ENCODE peak calls at places on chromosome X, in nine cellular contexts. One of them, this sample, is unnamed.
A peak's percentile ranks its signal among the peaks of the same experiment; 100 is the strongest.

GRCh38 chrX:154735695-154736393 is 15.0 kb downstream of the GAB3 start:
- DNase-seq in left lung: no peak
- DNase-seq in H1: no peak
- DNase-seq in H9: no peak
- DNase-seq in stomach: no peak
- DNase-seq in HCT116: no peak
- DNase-seq in small intestine: no peak
- DNase-seq in psoas muscle: peak; percentile 75
- DNase-seq in esophagus squamous epithelium: no peak
- DNase-seq in this sample: peak; percentile 73

GRCh38 chrX:40866878-40867277 is 131.5 kb upstream of the MED14 start:
- DNase-seq in left lung: no peak
- DNase-seq in H1: no peak
- DNase-seq in H9: no peak
- DNase-seq in stomach: no peak
- DNase-seq in HCT116: no peak
- DNase-seq in small intestine: no peak
- DNase-seq in psoas muscle: no peak
- DNase-seq in esophagus squamous epithelium: no peak
- DNase-seq in this sample: no peak

GRCh38 chrX:10979956-10980355 is 131.2 kb upstream of the HCCS start:
- DNase-seq in left lung: no peak
- DNase-seq in H1: no peak
- DNase-seq in H9: no peak
- DNase-seq in stomach: no peak
- DNase-seq in HCT116: no peak
- DNase-seq in small intestine: no peak
- DNase-seq in psoas muscle: no peak
- DNase-seq in esophagus squamous epithelium: no peak
- DNase-seq in this sample: peak; percentile 42

GRCh38 chrX:104195489-104196084 is 29.3 kb downstream of the FAM199X start:
- DNase-seq in left lung: no peak
- DNase-seq in H1: no peak
- DNase-seq in H9: no peak
- DNase-seq in stomach: no peak
- DNase-seq in HCT116: peak; percentile 1
- DNase-seq in small intestine: peak; percentile 39
- DNase-seq in psoas muscle: no peak
- DNase-seq in esophagus squamous epithelium: no peak
- DNase-seq in this sample: no peak

GRCh38 chrX:56751071-56751470 is 22.0 kb downstream of the NBDY start:
- DNase-seq in left lung: no peak
- DNase-seq in H1: no peak
- DNase-seq in H9: no peak
- DNase-seq in stomach: no peak
- DNase-seq in HCT116: no peak
- DNase-seq in small intestine: no peak
- DNase-seq in psoas muscle: no peak
- DNase-seq in esophagus squamous epithelium: no peak
- DNase-seq in this sample: no peak

GRCh38 chrX:73262991-73263390 is 48.3 kb upstream of the NAP1L2 start:
- DNase-seq in left lung: no peak
- DNase-seq in H1: no peak
- DNase-seq in H9: no peak
- DNase-seq in stomach: no peak
- DNase-seq in HCT116: peak; percentile 0
- DNase-seq in small intestine: no peak
- DNase-seq in psoas muscle: no peak
- DNase-seq in esophagus squamous epithelium: no peak
- DNase-seq in this sample: peak; percentile 0

GRCh38 chrX:41332408-41332987 is 1.5 kb upstream of the DDX3X start:
- DNase-seq in left lung: no peak
- DNase-seq in H1: no peak
- DNase-seq in H9: no peak
- DNase-seq in stomach: peak; percentile 53
- DNase-seq in HCT116: no peak
- DNase-seq in small intestine: no peak
- DNase-seq in psoas muscle: no peak
- DNase-seq in esophagus squamous epithelium: peak; percentile 13
- DNase-seq in this sample: peak; percentile 38

GRCh38 chrX:41334866-41335589 is 1.1 kb downstream of the DDX3X start:
- DNase-seq in left lung: peak; percentile 80
- DNase-seq in H1: no peak
- DNase-seq in H9: peak; percentile 56
- DNase-seq in stomach: peak; percentile 69
- DNase-seq in HCT116: no peak
- DNase-seq in small intestine: peak; percentile 41
- DNase-seq in psoas muscle: peak; percentile 85
- DNase-seq in esophagus squamous epithelium: no peak
- DNase-seq in this sample: no peak

GRCh38 chrX:71454222-71454621 is 78.7 kb upstream of the OGT start:
- DNase-seq in left lung: no peak
- DNase-seq in H1: no peak
- DNase-seq in H9: no peak
- DNase-seq in stomach: no peak
- DNase-seq in HCT116: no peak
- DNase-seq in small intestine: no peak
- DNase-seq in psoas muscle: no peak
- DNase-seq in esophagus squamous epithelium: no peak
- DNase-seq in this sample: no peak

GRCh38 chrX:115393271-115393670 is 103.8 kb downstream of the LUZP4 start:
- DNase-seq in left lung: no peak
- DNase-seq in H1: no peak
- DNase-seq in H9: no peak
- DNase-seq in stomach: no peak
- DNase-seq in HCT116: no peak
- DNase-seq in small intestine: no peak
- DNase-seq in psoas muscle: no peak
- DNase-seq in esophagus squamous epithelium: no peak
- DNase-seq in this sample: peak; percentile 74

GRCh38 chrX:88136328-88136727 is 610.7 kb upstream of the CPXCR1 start:
- DNase-seq in left lung: no peak
- DNase-seq in H1: no peak
- DNase-seq in H9: no peak
- DNase-seq in stomach: no peak
- DNase-seq in HCT116: no peak
- DNase-seq in small intestine: no peak
- DNase-seq in psoas muscle: no peak
- DNase-seq in esophagus squamous epithelium: no peak
- DNase-seq in this sample: no peak

GRCh38 chrX:40773809-40774208 is 38.5 kb upstream of the MED14 start:
- DNase-seq in left lung: no peak
- DNase-seq in H1: no peak
- DNase-seq in H9: no peak
- DNase-seq in stomach: no peak
- DNase-seq in HCT116: peak; percentile 27
- DNase-seq in small intestine: no peak
- DNase-seq in psoas muscle: no peak
- DNase-seq in esophagus squamous epithelium: no peak
- DNase-seq in this sample: peak; percentile 42

GRCh38 chrX:45508459-45508858 is 307.8 kb upstream of the DIPK2B start:
- DNase-seq in left lung: no peak
- DNase-seq in H1: no peak
- DNase-seq in H9: no peak
- DNase-seq in stomach: no peak
- DNase-seq in HCT116: no peak
- DNase-seq in small intestine: no peak
- DNase-seq in psoas muscle: no peak
- DNase-seq in esophagus squamous epithelium: no peak
- DNase-seq in this sample: peak; percentile 43

GRCh38 chrX:130216312-130216711 is 44.5 kb downstream of the RAB33A start:
- DNase-seq in left lung: no peak
- DNase-seq in H1: no peak
- DNase-seq in H9: no peak
- DNase-seq in stomach: no peak
- DNase-seq in HCT116: no peak
- DNase-seq in small intestine: no peak
- DNase-seq in psoas muscle: no peak
- DNase-seq in esophagus squamous epithelium: no peak
- DNase-seq in this sample: no peak

DNA sequence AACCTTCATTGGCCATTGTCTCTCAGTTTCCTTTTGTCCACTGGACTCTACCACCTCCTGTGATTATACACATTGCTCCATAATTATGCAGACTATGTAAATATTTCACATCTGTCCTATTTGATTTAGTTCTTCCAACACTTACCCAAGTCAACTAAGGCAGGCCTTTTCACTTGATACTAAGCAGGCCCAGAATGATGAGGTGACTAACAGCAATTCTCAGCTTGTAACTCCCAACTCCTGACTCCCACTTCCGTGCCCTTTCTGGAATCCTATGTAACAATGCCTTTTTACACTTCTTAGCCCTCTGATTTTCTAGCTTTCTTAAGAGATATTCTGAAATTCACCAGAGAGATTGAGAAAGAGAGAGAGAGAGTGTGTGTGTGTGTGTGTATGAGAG is 6.6 kb downstream of the PAK3 start:
- DNase-seq in left lung: no peak
- DNase-seq in H1: no peak
- DNase-seq in H9: no peak
- DNase-seq in stomach: no peak
- DNase-seq in HCT116: no peak
- DNase-seq in small intestine: no peak
- DNase-seq in psoas muscle: no peak
- DNase-seq in esophagus squamous epithelium: no peak
- DNase-seq in this sample: no peak
- H3K4me1 ChIP-seq in left lung: no peaks in the 10 kb centered on the region
- H3K4me1 ChIP-seq in H1: peaks cover 2% of the 10 kb centered on the region
- H3K4me1 ChIP-seq in H9: peaks cover 3% of the 10 kb centered on the region
- H3K4me1 ChIP-seq in stomach: no peaks in the 10 kb centered on the region
- H3K4me1 ChIP-seq in HCT116: no peaks in the 10 kb centered on the region
- H3K4me1 ChIP-seq in small intestine: no peaks in the 10 kb centered on the region
- H3K4me1 ChIP-seq in psoas muscle: no peaks in the 10 kb centered on the region
- H3K4me1 ChIP-seq in esophagus squamous epithelium: no peaks in the 10 kb centered on the region
- H3K4me1 ChIP-seq in this sample: no peaks in the 10 kb centered on the region

DNA sequence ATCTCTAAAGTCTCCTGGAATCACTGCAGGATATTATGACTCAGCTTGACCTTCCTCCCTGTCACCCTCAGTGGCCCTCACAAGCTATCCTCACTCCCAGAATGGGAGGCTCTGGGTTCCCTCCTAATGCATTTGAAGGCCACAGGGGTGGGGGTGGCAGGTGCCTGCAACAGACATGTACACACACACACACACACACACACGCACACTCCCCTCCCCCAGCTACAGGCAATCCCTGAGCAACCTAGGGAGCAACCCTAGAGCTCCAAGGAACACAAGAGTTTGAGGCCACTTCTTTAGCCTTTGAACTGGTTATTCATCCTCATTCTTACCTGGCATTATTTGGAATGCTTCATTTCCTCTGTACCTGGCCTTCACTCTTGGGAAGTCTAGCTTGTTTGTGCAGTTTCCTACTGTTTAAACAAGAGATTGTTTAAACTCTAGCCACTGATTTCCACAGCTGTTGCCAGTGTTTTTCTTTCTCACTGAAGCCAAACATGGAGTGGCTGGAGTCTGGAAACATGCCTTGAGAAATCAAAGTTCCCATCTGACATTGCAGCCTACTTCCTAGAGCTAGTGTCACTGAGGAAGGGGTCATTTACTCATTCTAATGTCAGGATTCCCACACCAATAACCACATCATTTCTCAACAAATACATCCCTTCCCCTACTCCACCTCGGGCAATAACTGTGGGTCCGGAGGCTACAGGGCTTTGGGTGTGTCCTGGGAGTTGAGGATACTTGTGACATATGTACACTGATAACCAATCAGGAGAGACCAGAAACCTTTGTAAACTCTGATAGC is 37.7 kb downstream of the MAOA start:
- DNase-seq in left lung: no peak
- DNase-seq in H1: no peak
- DNase-seq in H9: no peak
- DNase-seq in stomach: no peak
- DNase-seq in HCT116: no peak
- DNase-seq in small intestine: no peak
- DNase-seq in psoas muscle: no peak
- DNase-seq in esophagus squamous epithelium: no peak
- DNase-seq in this sample: no peak
- H3K27ac ChIP-seq in left lung: no peak overlapping the region
- H3K27ac ChIP-seq in H1: no peak overlapping the region
- H3K27ac ChIP-seq in H9: no peak overlapping the region
- H3K27ac ChIP-seq in stomach: peak overlapping the region; percentile 90
- H3K27ac ChIP-seq in HCT116: no peak overlapping the region
- H3K27ac ChIP-seq in small intestine: peak overlapping the region; percentile 67
- H3K27ac ChIP-seq in psoas muscle: no peak overlapping the region
- H3K27ac ChIP-seq in esophagus squamous epithelium: peak overlapping the region; percentile 35
- H3K27ac ChIP-seq in this sample: no peak overlapping the region

DNA sequence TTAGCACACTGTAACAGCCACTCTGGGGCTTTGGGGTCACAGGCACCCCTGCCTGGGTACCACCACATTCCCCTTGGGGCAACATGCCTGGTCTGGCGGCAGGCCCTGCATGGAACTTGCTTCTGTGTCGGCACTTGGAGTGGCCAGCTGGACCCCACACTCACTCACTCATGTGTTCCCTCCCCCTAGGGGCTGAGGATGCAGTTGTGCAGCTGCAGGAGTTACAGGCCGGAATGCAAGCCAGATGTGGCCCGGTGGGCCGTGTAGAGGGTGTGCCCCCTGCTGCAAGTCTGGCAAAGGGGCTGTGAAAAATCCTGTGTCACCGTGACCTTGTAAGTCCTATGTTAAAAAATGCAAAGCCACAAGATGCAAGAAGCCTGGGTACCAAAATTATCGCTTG is 34.2 kb downstream of the ATXN3L start:
- DNase-seq in left lung: no peak
- DNase-seq in H1: no peak
- DNase-seq in H9: peak; percentile 71
- DNase-seq in stomach: no peak
- DNase-seq in HCT116: no peak
- DNase-seq in small intestine: no peak
- DNase-seq in psoas muscle: no peak
- DNase-seq in esophagus squamous epithelium: no peak
- DNase-seq in this sample: no peak
- H3K4me1 ChIP-seq in left lung: no peaks in the 10 kb centered on the region
- H3K4me1 ChIP-seq in H1: peaks cover 3% of the 10 kb centered on the region
- H3K4me1 ChIP-seq in H9: peaks cover 2% of the 10 kb centered on the region
- H3K4me1 ChIP-seq in stomach: no peaks in the 10 kb centered on the region
- H3K4me1 ChIP-seq in HCT116: no peaks in the 10 kb centered on the region
- H3K4me1 ChIP-seq in small intestine: no peaks in the 10 kb centered on the region
- H3K4me1 ChIP-seq in psoas muscle: no peaks in the 10 kb centered on the region
- H3K4me1 ChIP-seq in esophagus squamous epithelium: no peaks in the 10 kb centered on the region
- H3K4me1 ChIP-seq in this sample: peaks cover 11% of the 10 kb centered on the region

DNA sequence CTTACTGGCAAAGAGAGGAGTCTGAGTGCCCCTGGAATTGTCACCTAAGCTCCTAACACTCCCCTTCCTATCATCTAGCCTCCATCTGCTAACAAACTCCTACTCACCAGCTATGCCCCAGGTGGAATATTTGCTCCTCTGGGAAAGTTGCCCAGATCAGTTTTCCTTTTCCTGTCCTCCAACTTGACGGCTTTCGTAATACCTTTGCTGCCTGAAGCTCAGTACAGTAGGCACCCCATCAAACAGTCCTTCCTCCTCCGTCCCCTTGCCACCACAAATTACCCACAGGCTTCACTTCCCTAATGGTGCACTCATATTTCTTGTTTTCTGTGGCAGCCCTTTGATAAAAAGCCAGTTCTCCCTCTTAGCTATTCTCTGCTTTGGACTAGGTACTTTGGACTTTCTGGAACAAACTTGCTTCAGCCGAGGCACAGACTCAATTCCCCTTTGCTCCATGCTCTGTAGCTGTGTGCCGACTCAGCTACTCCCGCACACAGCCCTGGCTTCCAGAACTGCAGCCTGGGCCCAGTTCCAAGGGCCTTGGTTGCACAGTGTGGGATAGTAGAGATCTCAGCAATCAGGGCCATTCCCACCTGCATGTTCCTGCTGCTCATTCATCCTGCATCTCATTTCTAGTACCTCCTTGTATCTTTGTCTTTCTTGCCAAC is 605.1 kb downstream of the BCOR start:
- DNase-seq in left lung: no peak
- DNase-seq in H1: no peak
- DNase-seq in H9: no peak
- DNase-seq in stomach: no peak
- DNase-seq in HCT116: no peak
- DNase-seq in small intestine: peak; percentile 85
- DNase-seq in psoas muscle: no peak
- DNase-seq in esophagus squamous epithelium: no peak
- DNase-seq in this sample: no peak
- H3K27ac ChIP-seq in left lung: peak overlapping the region; percentile 13
- H3K27ac ChIP-seq in H1: no peak overlapping the region
- H3K27ac ChIP-seq in H9: no peak overlapping the region
- H3K27ac ChIP-seq in stomach: no peak overlapping the region
- H3K27ac ChIP-seq in HCT116: no peak overlapping the region
- H3K27ac ChIP-seq in small intestine: peak overlapping the region; percentile 56
- H3K27ac ChIP-seq in psoas muscle: no peak overlapping the region
- H3K27ac ChIP-seq in esophagus squamous epithelium: no peak overlapping the region
- H3K27ac ChIP-seq in this sample: no peak overlapping the region